ENCODE peak calls at places on chromosomes 6 and 20, in six cellular contexts. M is fibroblast of lung, D is PC-3, Q is mammary epithelial cell, L is HCT116, X is endothelial cell of umbilical vein. E is an unnamed sample. For H4K20me1, the result is how much of the 10 kb centered on the place peaks cover.

GRCh38 chr6:35014786-35015185 is 125.7 kb downstream of the ANKS1A start:
- DNase-seq in L (peak), M (peak), D (peak), X (peak), Q (peak), E (no peak)

GRCh38 chr20:49894073-49894470 is 21.3 kb downstream of the SPATA2 start:
- DNase-seq in M (no peak), D (no peak), Q (no peak), X (no peak), L (no peak), E (no peak)

GRCh38 chr6:100366419-100366818 is 98.3 kb downstream of the SIM1 start:
- DNase-seq in M (peak), D (peak), Q (peak), X (peak), L (peak), E (peak)

GRCh38 chr6:75504902-75505233 is 11.3 kb upstream of the FILIP1 start:
- DNase-seq in X (no peak), D (no peak), L (no peak), M (no peak), Q (no peak), E (no peak)

GRCh38 chr20:3705970-3706739 is 6.2 kb downstream of the SIGLEC1 start:
- DNase-seq in X (no peak), M (no peak), Q (no peak), L (no peak), D (no peak), E (no peak)

GRCh38 chr6:93751969-93752368 is 332.6 kb upstream of the EPHA7 start:
- DNase-seq in Q (no peak), M (peak), D (no peak), X (no peak), L (no peak), E (no peak)

GRCh38 chr6:156154896-156155295 is 622.3 kb upstream of the ARID1B start:
- DNase-seq in L (no peak), M (no peak), Q (no peak), D (peak), X (peak), E (no peak)

GRCh38 chr6:28719275-28719940 is 193.7 kb downstream of the GPX5 start:
- DNase-seq in M (peak), Q (peak), L (peak), X (peak), D (peak), E (peak)

GRCh38 chr20:32125511-32125910 is 16.0 kb downstream of the TM9SF4 start:
- DNase-seq in Q (no peak), X (no peak), L (no peak), M (no peak), D (no peak), E (no peak)
- H4K20me1 ChIP-seq in Q (under half), X (under half), L (under half), M (under half), D (under half), E (under half)

GRCh38 chr6:137708481-137708880 is 158.6 kb upstream of the TNFAIP3 start:
- DNase-seq in L (no peak), Q (no peak), D (no peak), X (no peak), M (no peak), E (no peak)
- H3K9ac ChIP-seq in L (no peak), Q (no peak), D (no peak), X (no peak), M (no peak), E (peak)

DNA sequence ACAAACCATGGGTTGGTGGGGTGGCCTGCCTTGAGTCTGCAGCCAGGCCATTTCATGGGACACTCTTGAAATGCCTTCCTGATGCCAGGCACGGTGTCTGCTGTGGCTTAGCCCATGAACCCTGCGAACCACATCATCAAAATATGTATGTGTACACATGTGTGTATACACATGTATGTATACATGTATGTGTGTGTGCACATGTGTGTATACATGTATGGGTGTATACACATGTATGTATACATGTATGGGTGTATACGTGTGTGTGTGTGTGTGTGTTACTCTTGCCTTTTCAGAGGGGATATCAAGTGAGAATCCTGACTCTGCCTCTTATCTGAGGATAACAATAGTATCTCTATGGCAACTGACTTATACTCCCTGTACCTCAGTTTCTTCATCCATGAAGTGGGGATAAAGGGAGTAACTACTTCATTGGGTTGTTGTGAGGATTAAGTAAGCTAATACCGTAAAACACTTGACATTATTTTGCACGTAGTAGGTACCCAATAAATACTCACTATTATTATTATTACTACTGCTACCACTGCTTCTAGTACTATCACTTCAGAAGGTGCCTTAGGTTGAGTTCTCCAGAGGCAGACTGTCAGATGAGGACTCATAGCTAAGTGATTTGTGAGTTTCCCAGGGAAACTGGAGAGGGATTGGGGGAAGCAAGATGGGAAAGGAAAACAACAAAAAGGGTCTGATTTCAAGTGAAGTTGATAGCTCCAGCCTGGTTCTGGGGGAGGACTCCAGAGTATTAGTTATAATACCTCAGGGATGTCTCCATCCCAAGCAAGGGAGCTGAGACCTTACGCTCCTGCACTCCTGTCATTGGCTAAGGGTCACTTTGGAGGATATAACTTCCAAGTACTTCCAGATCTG is 110.5 kb downstream of the VEGFA start:
- DNase-seq in L (no peak), D (no peak), M (no peak), X (no peak), Q (no peak), E (no peak)
- H3K4me3 ChIP-seq in L (no peak), D (no peak), M (no peak), X (no peak), Q (no peak), E (no peak)

GRCh38 chr6:159978291-159979135 is 9.6 kb downstream of the IGF2R start:
- DNase-seq in D (peak), L (no peak), Q (no peak), X (no peak), M (peak), E (no peak)
- H4K20me1 ChIP-seq in D (under half), L (under half), Q (under half), X (under half), M (under half), E (under half)

GRCh38 chr20:24634855-24635254 is 165.4 kb downstream of the SYNDIG1 start:
- DNase-seq in M (peak), Q (peak), X (no peak), L (peak), D (peak), E (no peak)
- H3K9ac ChIP-seq in M (no peak), Q (no peak), X (no peak), L (peak), D (peak), E (no peak)

GRCh38 chr6:43774776-43775583 is 5.0 kb downstream of the VEGFA start:
- DNase-seq in L (no peak), X (peak), Q (peak), M (peak), D (peak), E (no peak)

GRCh38 chr6:43773981-43774775 is 4.2 kb downstream of the VEGFA start:
- DNase-seq in Q (no peak), D (no peak), L (no peak), X (no peak), M (no peak), E (no peak)

GRCh38 chr6:43772571-43773049 is 2.6 kb downstream of the VEGFA start:
- DNase-seq in M (peak), D (no peak), L (no peak), Q (no peak), X (peak), E (no peak)

GRCh38 chr6:43771858-43772570 is 2.0 kb downstream of the VEGFA start:
- DNase-seq in X (peak), L (no peak), M (peak), D (peak), Q (peak), E (no peak)

GRCh38 chr6:43773050-43773956 is 3.3 kb downstream of the VEGFA start:
- DNase-seq in L (peak), D (peak), M (peak), Q (peak), X (peak), E (no peak)
- H3K4me3 ChIP-seq in L (peak), D (peak), M (peak), Q (peak), X (no peak), E (peak)

E was measured in keratinocyte.